ENCODE peak calls at places on chromosomes 11 and 22, in ten cellular contexts. L is WTC11, A is SK-N-SH, K is GM12878, I is A549, S is K562, X is endothelial cell of umbilical vein, D is HepG2, E is H1, B is HCT116. M is an unnamed sample.

GRCh38 chr11:33829430-33830141 is 55.3 kb upstream of the FBXO3 start:
- DNase-seq in K (peak; percentile 28), S (peak; percentile 51), D (peak; percentile 13), A (peak; percentile 78), I (peak; percentile 73), E (no peak), B (peak; percentile 40), X (peak; percentile 76), L (peak; percentile 65), M (peak; percentile 74)

GRCh38 chr22:20019661-20020532 is 1.0 kb upstream of the TANGO2 start:
- DNase-seq in B (no peak), S (no peak), D (no peak), L (no peak), E (no peak), X (no peak), K (no peak), A (no peak), I (no peak), M (no peak)

GRCh38 chr11:131511794-131512193 is 141.4 kb downstream of the NTM start:
- DNase-seq in L (peak; percentile 82), S (peak; percentile 33), X (no peak), E (peak; percentile 25), A (peak; percentile 43), D (peak; percentile 27), I (peak; percentile 9), B (no peak), K (no peak), M (peak; percentile 29)

GRCh38 chr11:57251491-57252104 is 14.5 kb upstream of the APLNR start:
- DNase-seq in S (peak; percentile 45), A (no peak), E (no peak), X (peak; percentile 55), B (no peak), I (no peak), D (no peak), L (no peak), K (no peak), M (no peak)

GRCh38 chr11:90788956-90789355 is 566.1 kb upstream of the CHORDC1 start:
- DNase-seq in E (no peak), X (no peak), K (no peak), A (no peak), I (no peak), L (no peak), D (no peak), B (no peak), S (no peak), M (no peak)

GRCh38 chr22:32466496-32466895 is 2.2 kb upstream of the BPIFC start:
- DNase-seq in B (no peak), K (no peak), X (no peak), A (no peak), E (no peak), L (no peak), D (no peak), I (no peak), S (no peak), M (no peak)

GRCh38 chr11:9313648-9314290 is 624 bp downstream of the TMEM41B start:
- DNase-seq in B (no peak), D (no peak), E (no peak), I (no peak), S (no peak), K (no peak), L (no peak), A (no peak), X (peak; percentile 59), M (peak; percentile 47)

GRCh38 chr22:20438066-20438677 is 547 bp upstream of the SCARF2 start:
- DNase-seq in S (no peak), L (peak; percentile 55), A (no peak), E (no peak), I (no peak), K (no peak), B (no peak), D (no peak), X (no peak), M (no peak)

GRCh38 chr22:43901976-43902643 is 10.3 kb upstream of the PNPLA5 start:
- DNase-seq in B (no peak), D (no peak), I (peak; percentile 56), E (no peak), A (no peak), S (no peak), X (no peak), K (no peak), L (no peak), M (no peak)

GRCh38 chr22:37769056-37769455 is 38.7 kb upstream of the GCAT start:
- DNase-seq in E (no peak), S (no peak), L (no peak), X (no peak), K (no peak), A (no peak), B (no peak), I (no peak), D (no peak), M (no peak)

GRCh38 chr22:37771702-37772427 is 35.9 kb upstream of the GCAT start:
- DNase-seq in S (no peak), I (no peak), K (no peak), E (no peak), A (no peak), X (no peak), L (no peak), D (no peak), B (no peak), M (no peak)

GRCh38 chr22:37774728-37775127 is 33.0 kb upstream of the GCAT start:
- DNase-seq in E (no peak), D (no peak), S (no peak), X (no peak), I (no peak), K (no peak), B (no peak), L (no peak), A (no peak), M (no peak)

GRCh38 chr22:37768273-37768672 is 39.5 kb upstream of the GCAT start:
- DNase-seq in D (no peak), K (no peak), E (no peak), I (no peak), S (peak; percentile 33), A (peak; percentile 57), L (peak; percentile 54), B (no peak), X (no peak), M (no peak)

GRCh38 chr22:37771081-37771480 is 36.7 kb upstream of the GCAT start:
- DNase-seq in K (no peak), E (no peak), B (no peak), L (no peak), X (no peak), D (no peak), A (no peak), I (no peak), S (no peak), M (no peak)
- TF ChIP-seq CTCF in K (no peak), E (no peak), B (no peak), L (no peak), X (no peak), D (no peak), A (no peak), I (no peak), S (no peak), M (no peak)

GRCh38 chr11:94586546-94586945 is 19.4 kb downstream of the PIWIL4 start:
- DNase-seq in S (no peak), E (no peak), X (no peak), A (no peak), L (no peak), I (no peak), B (no peak), D (no peak), K (no peak), M (no peak)

GRCh38 chr11:94588366-94588952 is 21.3 kb downstream of the PIWIL4 start:
- DNase-seq in A (no peak), S (no peak), D (no peak), E (no peak), I (no peak), B (no peak), L (no peak), K (no peak), X (no peak), M (no peak)

GRCh38 chr11:94585375-94585774 is 18.2 kb downstream of the PIWIL4 start:
- DNase-seq in X (no peak), A (no peak), L (no peak), B (no peak), D (no peak), S (no peak), E (no peak), K (no peak), I (no peak), M (no peak)

GRCh38 chr11:94583885-94584500 is 16.8 kb downstream of the PIWIL4 start:
- DNase-seq in L (no peak), E (no peak), B (no peak), D (no peak), K (peak; percentile 62), I (no peak), S (no peak), A (no peak), X (no peak), M (peak; percentile 40)

DNA sequence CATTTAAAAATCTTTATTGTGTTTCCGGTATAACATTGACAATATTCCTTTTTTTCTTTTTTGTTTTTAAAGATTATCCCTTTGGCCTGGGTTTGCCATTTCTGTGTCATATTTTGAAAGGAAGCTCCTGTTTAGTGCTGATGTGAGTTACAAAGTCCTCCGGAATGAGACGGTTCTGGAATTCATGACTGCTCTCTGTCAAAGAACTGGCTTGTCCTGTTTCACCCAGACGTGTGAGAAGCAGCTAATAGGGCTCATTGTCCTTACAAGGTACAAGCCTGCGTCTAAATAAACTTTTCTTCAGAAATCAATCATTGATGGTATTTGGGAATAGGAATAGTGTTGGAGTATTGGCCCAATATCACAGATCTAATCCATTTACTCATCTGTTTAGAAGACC is 19.8 kb downstream of the PIWIL4 start:
- DNase-seq in D (no peak), E (no peak), K (no peak), X (no peak), B (no peak), S (no peak), I (no peak), L (no peak), A (no peak), M (no peak)
- TF ChIP-seq MAX in D (no peak), E (no peak), K (no peak), X (no peak), B (no peak), S (no peak), I (no peak), L (no peak), A (no peak), M (no peak)

DNA sequence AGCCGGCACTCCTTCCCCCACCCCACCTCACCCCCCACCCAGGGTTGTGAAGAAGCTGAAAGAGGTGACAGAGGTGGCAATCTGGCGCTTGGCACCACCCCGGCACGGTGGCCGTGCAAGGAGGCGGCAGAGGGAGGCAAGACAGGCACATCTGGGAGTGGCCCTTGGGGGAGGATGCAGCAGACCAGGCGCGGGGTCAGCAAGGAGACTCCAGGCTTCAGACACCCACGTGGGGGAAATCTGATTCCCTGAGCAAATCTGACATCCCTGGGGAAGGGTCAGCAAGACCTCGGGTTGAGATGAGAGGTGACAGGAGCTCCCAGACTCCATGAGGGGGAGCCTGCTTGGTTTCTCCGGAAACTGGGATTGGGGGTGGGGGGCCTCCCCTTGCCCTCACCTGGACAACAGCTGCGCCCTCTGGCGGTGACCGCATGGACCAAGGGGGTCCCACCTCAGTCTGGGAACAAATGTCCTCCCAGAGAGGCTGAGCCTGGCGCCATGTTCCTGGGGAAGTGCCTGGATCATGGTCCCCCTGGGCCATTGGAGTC is 4.0 kb upstream of the RCOR2 start:
- DNase-seq in X (no peak), K (no peak), E (no peak), I (no peak), B (no peak), S (peak; percentile 80), D (no peak), L (peak; percentile 91), A (no peak), M (no peak)
- TF ChIP-seq CTCF in X (peak; percentile 74), K (peak; percentile 52), E (no peak), I (peak; percentile 47), B (no peak), S (peak; percentile 65), D (peak; percentile 84), L (peak; percentile 82), A (peak; percentile 21), M (no peak)

GRCh38 chr11:72760543-72761400 is 8.6 kb upstream of the ARAP1 start:
- DNase-seq in B (no peak), S (no peak), E (no peak), D (no peak), A (no peak), X (no peak), L (no peak), K (no peak), I (peak; percentile 48), M (no peak)
- TF ChIP-seq MAX in B (no peak), S (no peak), E (no peak), D (no peak), A (no peak), X (no peak), L (no peak), K (no peak), I (no peak), M (no peak)